ENCODE peak calls at places on chromosomes 13 and 19, in eight cellular contexts. S is left ventricle myocardium inferior; I is neural crest cell; D is RWPE1; G is lung; Z is activated CD8-positive, alpha-beta T cell treated with anti-CD3 and anti-CD28 coated beads for 36 hours; E is neural progenitor cell; K is AG04450. F is an unnamed sample.

GRCh38 chr19:33047422-33047821 is 17.3 kb downstream of the RHPN2 start:
- DNase-seq in Z (no peak), G (peak; percentile 70), D (peak; percentile 92), I (no peak), K (no peak), S (no peak), E (no peak), F (peak; percentile 80)

GRCh38 chr19:1748115-1748702 is 5.1 kb upstream of the ONECUT3 start:
- DNase-seq in D (peak; percentile 54), E (no peak), G (no peak), S (no peak), Z (no peak), K (no peak), I (no peak), F (no peak)

GRCh38 chr13:39119422-39119821 is 81.2 kb downstream of the NHLRC3 start:
- DNase-seq in G (no peak), I (no peak), Z (no peak), K (no peak), E (peak; percentile 8), S (no peak), D (no peak), F (no peak)

GRCh38 chr13:50421457-50422130 is 406.4 kb downstream of the KCNRG start:
- DNase-seq in K (no peak), I (no peak), D (peak; percentile 65), G (no peak), S (no peak), E (no peak), Z (no peak), F (peak; percentile 59)

GRCh38 chr19:12202250-12202649 is 39.4 kb downstream of the ZNF136 start:
- DNase-seq in K (no peak), G (no peak), D (no peak), Z (peak; percentile 83), S (peak; percentile 18), I (no peak), E (peak; percentile 48), F (no peak)

GRCh38 chr13:70634893-70635292 is 526.6 kb upstream of the KLHL1 start:
- DNase-seq in S (no peak), I (no peak), D (no peak), Z (no peak), E (no peak), K (no peak), G (no peak), F (no peak)

GRCh38 chr13:111853766-111854165 is 213.2 kb upstream of the SOX1 start:
- DNase-seq in K (no peak), E (no peak), Z (no peak), D (no peak), S (no peak), I (no peak), G (no peak), F (no peak)

GRCh38 chr19:53182202-53182601 is 11.0 kb downstream of the ZNF665 start:
- DNase-seq in S (no peak), E (no peak), Z (no peak), G (no peak), K (no peak), D (no peak), I (no peak), F (no peak)

GRCh38 chr13:46698015-46698414 is 98.9 kb downstream of the ESD start:
- DNase-seq in E (no peak), Z (no peak), S (peak; percentile 67), I (no peak), D (no peak), K (no peak), G (no peak), F (no peak)

GRCh38 chr13:48600374-48601364 is 53.1 kb upstream of the CYSLTR2 start:
- DNase-seq in G (no peak), K (peak; percentile 16), S (no peak), D (no peak), Z (no peak), E (no peak), I (no peak), F (no peak)

DNA sequence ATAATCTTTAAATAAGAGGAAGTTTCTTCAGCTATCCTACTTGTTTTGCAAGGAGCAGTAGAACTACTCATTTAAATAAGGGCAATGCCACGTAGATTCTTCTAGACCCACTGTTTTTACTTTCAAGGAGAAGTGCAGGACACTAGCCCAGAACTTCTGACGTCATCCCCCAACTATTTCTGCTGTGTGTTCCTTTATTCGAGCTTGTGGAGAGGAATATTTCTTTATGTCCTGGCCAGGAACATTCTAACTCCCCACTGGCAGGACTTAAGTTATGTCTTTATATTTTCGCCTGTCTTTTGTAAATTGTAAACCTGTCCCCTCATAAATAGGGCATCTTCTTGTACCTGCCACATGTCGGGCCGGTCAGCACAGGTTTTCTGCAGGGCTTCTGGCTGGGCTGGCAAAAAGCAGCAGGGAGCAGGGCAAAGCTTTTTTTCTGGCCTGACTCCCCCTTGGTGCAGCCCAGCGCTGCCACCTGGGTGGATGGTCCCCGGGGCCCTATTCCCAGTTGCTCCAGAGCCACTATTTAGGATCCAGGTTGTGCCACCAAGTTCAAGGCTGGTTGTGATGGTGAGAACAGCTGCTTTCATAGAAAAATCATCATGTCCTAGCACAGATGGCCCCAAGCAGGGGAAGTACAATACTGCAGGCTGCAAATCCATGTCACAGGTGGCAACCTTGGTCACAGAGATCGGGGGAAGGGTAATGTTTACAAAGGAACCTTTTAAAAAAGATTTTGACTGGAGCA is 1.8 kb downstream of the MBNL2 start:
- DNase-seq in D (peak; percentile 63), K (peak; percentile 83), S (peak; percentile 29), Z (peak; percentile 35), E (peak; percentile 42), G (peak; percentile 61), I (no peak), F (peak; percentile 89)
- TF ChIP-seq CTCF in D (no peak), K (no peak), S (peak; percentile 18), Z (no peak), E (no peak), G (no peak), I (no peak), F (no peak)

GRCh38 chr19:16562608-16563025 is 9.6 kb downstream of the SLC35E1 start:
- DNase-seq in I (no peak), E (no peak), K (no peak), G (no peak), S (no peak), Z (no peak), D (no peak), F (no peak)

GRCh38 chr19:16561382-16561781 is 10.8 kb downstream of the SLC35E1 start:
- DNase-seq in K (no peak), D (no peak), I (no peak), S (no peak), E (no peak), G (no peak), Z (no peak), F (no peak)

GRCh38 chr19:16566702-16567101 is 5.5 kb downstream of the SLC35E1 start:
- DNase-seq in G (no peak), E (no peak), I (no peak), S (no peak), K (no peak), Z (no peak), D (no peak), F (no peak)

GRCh38 chr19:16566161-16566560 is 6.1 kb downstream of the SLC35E1 start:
- DNase-seq in Z (peak; percentile 85), I (no peak), S (no peak), D (no peak), K (no peak), G (no peak), E (no peak), F (no peak)

DNA sequence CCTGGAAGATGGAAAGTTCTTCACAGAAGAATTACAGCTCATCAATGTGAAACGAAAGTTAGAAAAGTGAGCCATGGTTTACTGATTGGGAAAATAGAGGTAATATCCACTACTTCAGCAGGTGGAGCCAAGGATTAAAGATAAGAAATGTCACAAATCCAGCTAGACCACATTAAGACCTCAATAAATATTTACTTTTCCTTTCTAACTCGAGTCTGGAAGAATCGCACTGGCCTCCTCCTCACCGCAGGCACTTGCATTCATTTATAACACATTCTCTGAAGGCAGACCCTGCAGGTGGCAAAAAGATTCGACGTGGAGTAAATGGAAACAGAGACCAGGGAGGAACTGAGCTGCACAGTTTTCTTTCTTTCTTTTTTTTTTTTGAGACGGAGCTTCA is 7.4 kb downstream of the SLC35E1 start:
- DNase-seq in D (no peak), S (no peak), I (no peak), Z (no peak), E (no peak), G (no peak), K (no peak), F (no peak)
- TF ChIP-seq CTCF in D (no peak), S (no peak), I (no peak), Z (no peak), E (no peak), G (no peak), K (no peak), F (no peak)

DNA sequence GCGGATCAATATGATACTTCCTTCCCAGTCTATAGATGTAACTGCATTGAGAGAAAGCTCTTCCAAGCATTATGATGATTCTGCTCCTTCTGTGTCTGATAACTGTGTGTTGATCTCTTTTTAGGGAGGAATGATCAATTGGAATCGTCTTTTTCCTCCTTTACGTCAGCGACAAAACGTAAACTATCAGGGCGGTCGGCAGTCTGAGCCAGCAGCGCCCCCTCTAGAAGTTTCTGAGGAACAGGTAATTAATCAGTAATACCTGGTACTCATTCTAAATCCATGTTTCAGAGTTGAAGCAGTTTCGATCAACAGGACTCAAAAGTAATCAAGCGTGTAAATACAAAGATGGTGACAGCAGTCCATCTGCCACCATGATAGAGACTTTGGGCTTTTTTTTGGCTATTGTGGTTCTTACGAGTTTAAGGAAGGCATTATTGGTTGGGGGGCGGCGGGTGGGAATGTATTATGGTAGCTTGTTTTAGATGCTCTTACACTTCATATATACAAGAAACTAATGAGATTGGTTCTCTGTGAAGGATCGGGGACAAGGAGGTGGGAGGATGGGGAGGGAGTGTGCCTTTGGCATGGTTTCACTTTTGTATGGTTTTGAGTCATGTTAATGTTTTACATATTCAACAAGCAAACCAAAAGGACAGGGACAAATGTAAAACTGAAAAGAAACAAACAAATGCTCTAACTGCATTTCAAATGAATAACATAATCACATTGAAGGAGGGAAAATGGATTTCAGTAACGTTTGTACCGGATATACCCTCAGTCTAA is 60.7 kb upstream of the GPR183 start:
- DNase-seq in I (no peak), Z (peak; percentile 40), G (no peak), K (no peak), E (no peak), D (no peak), S (no peak), F (no peak)
- TF ChIP-seq CTCF in I (no peak), Z (no peak), G (no peak), K (no peak), E (peak; percentile 41), D (no peak), S (no peak), F (no peak)

GRCh38 chr19:58277197-58277596 is 1.6 kb upstream of the ZNF8 start:
- DNase-seq in S (no peak), I (no peak), Z (no peak), E (no peak), G (no peak), K (no peak), D (no peak), F (no peak)

GRCh38 chr19:58279042-58279924 is 528 bp downstream of the ZNF8 start:
- DNase-seq in G (peak; percentile 65), K (peak; percentile 18), E (peak; percentile 82), S (peak; percentile 84), Z (peak; percentile 74), D (peak; percentile 54), I (peak; percentile 70), F (peak; percentile 58)

GRCh38 chr19:58279925-58280316 is 1.2 kb downstream of the ZNF8 start:
- DNase-seq in Z (no peak), G (no peak), I (no peak), K (no peak), S (no peak), D (peak; percentile 26), E (no peak), F (no peak)

GRCh38 chr19:58277748-58278147 is 1.0 kb upstream of the ZNF8 start:
- DNase-seq in Z (no peak), I (no peak), D (no peak), K (no peak), S (no peak), E (no peak), G (no peak), F (no peak)

GRCh38 chr19:58278156-58279041 is at the start of gene ZNF8:
- DNase-seq in D (peak; percentile 100), Z (peak; percentile 99), K (peak; percentile 97), G (peak; percentile 97), E (peak; percentile 100), I (peak; percentile 92), S (peak; percentile 97), F (peak; percentile 99)
- TF ChIP-seq CTCF in D (no peak), Z (no peak), K (no peak), G (no peak), E (no peak), I (no peak), S (peak; percentile 21), F (no peak)